ENCODE peak calls at places on chromosomes 16 and 17, in seven cellular contexts. A is heart left ventricle; W is body of pancreas; B is CD4-positive, alpha-beta memory T cell; X is GM23338; R is fibroblast of lung; P is tibial artery. E is an unnamed sample.

GRCh38 chr17:35212668-35213067 is 18.5 kb upstream of the SLC35G3 start:
- DNase-seq in A (no peak), W (no peak), B (no peak), X (no peak), R (no peak), P (no peak), E (no peak)

GRCh38 chr17:28693866-28694265 is 17.8 kb downstream of the PROCA1 start:
- DNase-seq in A (no peak), W (no peak), B (no peak), X (no peak), R (no peak), P (no peak), E (no peak)

GRCh38 chr17:66724581-66725341 is 110.2 kb upstream of the CACNG5 start:
- DNase-seq in A (no peak), W (peak; percentile 33), B (no peak), X (no peak), R (peak; percentile 88), P (no peak), E (no peak)

GRCh38 chr17:28506763-28507487 is 777 bp downstream of the FOXN1 start:
- DNase-seq in A (peak; percentile 33), W (no peak), B (no peak), X (no peak), R (no peak), P (no peak), E (no peak)

GRCh38 chr17:66437466-66438026 is 135.1 kb downstream of the PRKCA start:
- DNase-seq in A (no peak), W (no peak), B (no peak), X (no peak), R (peak; percentile 25), P (no peak), E (no peak)

GRCh38 chr17:16419929-16420271 is 4.5 kb downstream of the TRPV2 start:
- DNase-seq in A (no peak), W (no peak), B (no peak), X (no peak), R (peak; percentile 63), P (no peak), E (no peak)

GRCh38 chr17:81960130-81960958 is 643 bp downstream of the NOTUM start:
- DNase-seq in A (no peak), W (no peak), B (no peak), X (peak; percentile 66), R (no peak), P (no peak), E (no peak)

GRCh38 chr16:55734665-55735064 is 78.9 kb downstream of the SLC6A2 start:
- DNase-seq in A (no peak), W (no peak), B (no peak), X (no peak), R (no peak), P (no peak), E (no peak)

GRCh38 chr17:81868674-81869220 is 2.4 kb downstream of the ARHGDIA start:
- DNase-seq in A (no peak), W (peak; percentile 51), B (no peak), X (peak; percentile 36), R (peak; percentile 87), P (no peak), E (no peak)

GRCh38 chr17:61388561-61389356 is 10.9 kb upstream of the TBX2 start:
- DNase-seq in A (peak; percentile 44), W (no peak), B (no peak), X (no peak), R (no peak), P (no peak), E (no peak)

GRCh38 chr17:56581635-56582605 is 11.6 kb upstream of the NOG start:
- DNase-seq in A (no peak), W (no peak), B (no peak), X (no peak), R (no peak), P (no peak), E (peak; percentile 67)

GRCh38 chr16:19396555-19397011 is 21.1 kb upstream of the TMC5 start:
- DNase-seq in A (no peak), W (peak; percentile 65), B (no peak), X (no peak), R (no peak), P (no peak), E (no peak)

GRCh38 chr17:3761061-3761917 is 37.6 kb downstream of the HASPIN start:
- DNase-seq in A (no peak), W (no peak), B (no peak), X (no peak), R (no peak), P (no peak), E (no peak)

GRCh38 chr17:27217631-27218030 is 76.3 kb upstream of the WSB1 start:
- DNase-seq in A (no peak), W (no peak), B (no peak), X (no peak), R (no peak), P (no peak), E (no peak)

GRCh38 chr16:89924925-89925307 is 1.8 kb downstream of the TUBB3 start:
- DNase-seq in A (no peak), W (no peak), B (no peak), X (peak; percentile 37), R (no peak), P (no peak), E (no peak)

GRCh38 chr17:57937492-57937891 is 17.7 kb downstream of the CUEDC1 start:
- DNase-seq in A (no peak), W (no peak), B (no peak), X (no peak), R (no peak), P (no peak), E (no peak)

GRCh38 chr17:71327376-71328059 is 793.3 kb upstream of the SOX9 start:
- DNase-seq in A (no peak), W (no peak), B (no peak), X (no peak), R (peak; percentile 61), P (no peak), E (no peak)

GRCh38 chr16:24784121-24784520 is 54.7 kb downstream of the TNRC6A start:
- DNase-seq in A (no peak), W (no peak), B (no peak), X (no peak), R (no peak), P (no peak), E (no peak)

GRCh38 chr16:51222016-51222415 is 70.9 kb upstream of the SALL1 start:
- DNase-seq in A (no peak), W (no peak), B (no peak), X (no peak), R (no peak), P (no peak), E (no peak)

GRCh38 chr17:35147313-35147982 is at the start of gene UNC45B:
- DNase-seq in A (no peak), W (no peak), B (no peak), X (no peak), R (no peak), P (no peak), E (peak; percentile 87)

GRCh38 chr17:48644159-48644558 is 18.0 kb upstream of the HOXB9 start:
- DNase-seq in A (no peak), W (no peak), B (no peak), X (no peak), R (no peak), P (no peak), E (no peak)

GRCh38 chr17:30812218-30813177 is 12.0 kb downstream of the CRLF3 start:
- DNase-seq in A (no peak), W (no peak), B (no peak), X (no peak), R (peak; percentile 35), P (no peak), E (no peak)

GRCh38 chr16:80319181-80319580 is 221.6 kb upstream of the DYNLRB2 start:
- DNase-seq in A (no peak), W (no peak), B (no peak), X (peak; percentile 42), R (no peak), P (no peak), E (no peak)

GRCh38 chr16:6961704-6962103 is 370.9 kb upstream of the RBFOX1 start:
- DNase-seq in A (no peak), W (no peak), B (no peak), X (no peak), R (no peak), P (no peak), E (no peak)

GRCh38 chr17:68290268-68290954 is 516 bp downstream of the SLC16A6 start:
- DNase-seq in A (peak; percentile 68), W (peak; percentile 16), B (peak; percentile 72), X (peak; percentile 74), R (no peak), P (no peak), E (peak; percentile 44)

GRCh38 chr16:11431915-11432465 is 86.7 kb downstream of the RMI2 start:
- DNase-seq in A (no peak), W (no peak), B (no peak), X (no peak), R (peak; percentile 38), P (no peak), E (no peak)

GRCh38 chr17:62760059-62760887 is 47.8 kb downstream of the MARCHF10 start:
- DNase-seq in A (no peak), W (no peak), B (no peak), X (no peak), R (peak; percentile 73), P (no peak), E (no peak)

GRCh38 chr17:7010523-7010922 is 1.9 kb upstream of the RNASEK start:
- DNase-seq in A (no peak), W (no peak), B (no peak), X (no peak), R (no peak), P (no peak), E (no peak)
- H3K4me3 ChIP-seq in A (no peak overlapping the region), W (no peak overlapping the region), B (no peak overlapping the region), X (no peak overlapping the region), R (no peak overlapping the region), P (no peak overlapping the region), E (no peak overlapping the region)

GRCh38 chr17:38869647-38870258 is at the start of gene LASP1:
- DNase-seq in A (peak; percentile 96), W (peak; percentile 90), B (peak; percentile 88), X (peak; percentile 88), R (peak; percentile 86), P (peak; percentile 89), E (peak; percentile 72)
- H3K4me1 ChIP-seq in A (peaks cover 47% of the 10 kb centered on the region), W (peaks cover 50% of the 10 kb centered on the region), B (peaks cover 53% of the 10 kb centered on the region), X (peaks cover 34% of the 10 kb centered on the region), R (peaks cover 32% of the 10 kb centered on the region), P (peaks cover 56% of the 10 kb centered on the region), E (peaks cover 29% of the 10 kb centered on the region)

GRCh38 chr17:40068917-40069750 is 6.4 kb downstream of the THRA start:
- DNase-seq in A (peak; percentile 93), W (peak; percentile 94), B (peak; percentile 77), X (peak; percentile 76), R (peak; percentile 93), P (peak; percentile 97), E (peak; percentile 96)
- H3K4me3 ChIP-seq in A (no peak overlapping the region), W (no peak overlapping the region), B (peak overlapping the region; percentile 71), X (peak overlapping the region; percentile 54), R (peak overlapping the region; percentile 15), P (peak overlapping the region; percentile 47), E (peak overlapping the region; percentile 54)

GRCh38 chr16:70565053-70565452 is 41.4 kb downstream of the SF3B3 start:
- DNase-seq in A (no peak), W (no peak), B (no peak), X (no peak), R (no peak), P (no peak), E (peak; percentile 35)

GRCh38 chr16:70563571-70563970 is 40.0 kb downstream of the SF3B3 start:
- DNase-seq in A (no peak), W (no peak), B (no peak), X (no peak), R (no peak), P (no peak), E (no peak)

GRCh38 chr16:70556063-70556462 is 32.4 kb downstream of the SF3B3 start:
- DNase-seq in A (no peak), W (no peak), B (no peak), X (no peak), R (no peak), P (no peak), E (no peak)

GRCh38 chr16:70561623-70562022 is 38.0 kb downstream of the SF3B3 start:
- DNase-seq in A (no peak), W (no peak), B (no peak), X (no peak), R (no peak), P (no peak), E (peak; percentile 83)
- H3K4me1 ChIP-seq in A (no peaks in the 10 kb centered on the region), W (no peaks in the 10 kb centered on the region), B (no peaks in the 10 kb centered on the region), X (no peaks in the 10 kb centered on the region), R (no peaks in the 10 kb centered on the region), P (no peaks in the 10 kb centered on the region), E (peaks cover 22% of the 10 kb centered on the region)

E was measured in gastrocnemius medialis.